ENCODE peak calls at places on chromosomes 11 and 22, in seven cellular contexts. V is T-helper 1 cell, C is glutamatergic neuron, L is lower leg skin, N is NCI-H1417, E is AG08395, B is NB4. S is an unnamed sample.

GRCh38 chr11:77113382-77114088 is 10.9 kb downstream of the OMP start:
- DNase-seq in V (no peak), C (peak), L (no peak), N (peak), E (peak), B (peak), S (no peak)

GRCh38 chr11:115869131-115869530 is 364.9 kb upstream of the CADM1 start:
- DNase-seq in V (no peak), C (no peak), L (no peak), N (no peak), E (no peak), B (no peak), S (no peak)

GRCh38 chr11:28318861-28319260 is 210.7 kb downstream of the METTL15 start:
- DNase-seq in V (no peak), C (no peak), L (no peak), N (no peak), E (no peak), B (no peak), S (no peak)

GRCh38 chr11:120219935-120220746 is 9.3 kb downstream of the OAF start:
- DNase-seq in V (no peak), C (no peak), L (no peak), N (no peak), E (no peak), B (peak), S (no peak)

GRCh38 chr11:64372802-64373597 is 14.0 kb downstream of the RPS6KA4 start:
- DNase-seq in V (no peak), C (no peak), L (no peak), N (peak), E (peak), B (peak), S (peak)

GRCh38 chr22:31566484-31566883 is 70.1 kb downstream of the SFI1 start:
- DNase-seq in V (no peak), C (no peak), L (no peak), N (no peak), E (no peak), B (no peak), S (no peak)

GRCh38 chr11:112610494-112610893 is 349.8 kb upstream of the PLET1 start:
- DNase-seq in V (no peak), C (no peak), L (no peak), N (no peak), E (no peak), B (no peak), S (no peak)

GRCh38 chr11:8100605-8101004 is 19.6 kb downstream of the TUB start:
- DNase-seq in V (no peak), C (no peak), L (no peak), N (no peak), E (no peak), B (no peak), S (no peak)

GRCh38 chr11:71423181-71423790 is 24.9 kb downstream of the DHCR7 start:
- DNase-seq in V (no peak), C (no peak), L (no peak), N (peak), E (no peak), B (no peak), S (no peak)

GRCh38 chr11:34427171-34427805 is 11.4 kb upstream of the CAT start:
- DNase-seq in V (no peak), C (no peak), L (no peak), N (no peak), E (peak), B (peak), S (no peak)

GRCh38 chr11:69453151-69453550 is 28.3 kb upstream of the LINC01488 start:
- DNase-seq in V (no peak), C (no peak), L (no peak), N (no peak), E (no peak), B (no peak), S (no peak)

GRCh38 chr11:15720460-15720859 is 605.7 kb downstream of the INSC start:
- DNase-seq in V (no peak), C (peak), L (no peak), N (no peak), E (no peak), B (no peak), S (no peak)

GRCh38 chr22:34111210-34111824 is 191.0 kb upstream of the LARGE1 start:
- DNase-seq in V (no peak), C (peak), L (peak), N (peak), E (peak), B (peak), S (peak)

GRCh38 chr11:48305923-48306322 is at the start of gene OR4S1:
- DNase-seq in V (no peak), C (no peak), L (no peak), N (no peak), E (no peak), B (no peak), S (no peak)

GRCh38 chr22:50267591-50268390 is 2.4 kb downstream of the MAPK11 start:
- DNase-seq in V (peak), C (peak), L (no peak), N (no peak), E (peak), B (no peak), S (no peak)

GRCh38 chr11:131311746-131312145 is 58.7 kb upstream of the NTM start:
- DNase-seq in V (no peak), C (no peak), L (no peak), N (peak), E (no peak), B (no peak), S (no peak)

GRCh38 chr11:70574725-70575347 is 176.5 kb downstream of the CTTN start:
- DNase-seq in V (no peak), C (no peak), L (no peak), N (no peak), E (no peak), B (no peak), S (no peak)

GRCh38 chr11:44387825-44388224 is 77.9 kb upstream of the ALX4 start:
- DNase-seq in V (no peak), C (no peak), L (peak), N (no peak), E (no peak), B (no peak), S (no peak)

GRCh38 chr11:23041104-23041503 is 180.8 kb upstream of the CCDC179 start:
- DNase-seq in V (no peak), C (no peak), L (no peak), N (no peak), E (no peak), B (no peak), S (no peak)

GRCh38 chr11:103903621-103904323 is 132.7 kb upstream of the DDI1 start:
- DNase-seq in V (no peak), C (no peak), L (no peak), N (no peak), E (no peak), B (peak), S (no peak)

GRCh38 chr22:50576070-50576469 is 2.2 kb downstream of the CPT1B start:
- DNase-seq in V (no peak), C (peak), L (no peak), N (peak), E (peak), B (peak), S (no peak)

GRCh38 chr11:6438979-6439571 is 1.7 kb downstream of the HPX start:
- DNase-seq in V (no peak), C (peak), L (no peak), N (peak), E (peak), B (peak), S (peak)

GRCh38 chr11:73087730-73088129 is 54.4 kb downstream of the FCHSD2 start:
- DNase-seq in V (no peak), C (no peak), L (no peak), N (no peak), E (no peak), B (peak), S (no peak)

GRCh38 chr22:23075050-23075449 is 4.7 kb downstream of the GNAZ start:
- DNase-seq in V (no peak), C (no peak), L (no peak), N (no peak), E (no peak), B (no peak), S (no peak)

GRCh38 chr11:64786308-64786707 is 8.0 kb upstream of the SF1 start:
- DNase-seq in V (no peak), C (no peak), L (peak), N (no peak), E (no peak), B (no peak), S (no peak)

GRCh38 chr22:24982301-24983056 is 30.0 kb downstream of the KIAA1671 start:
- DNase-seq in V (no peak), C (no peak), L (no peak), N (no peak), E (no peak), B (no peak), S (no peak)

GRCh38 chr11:67409781-67410368 is 5.6 kb upstream of the CARNS1 start:
- DNase-seq in V (no peak), C (no peak), L (no peak), N (peak), E (no peak), B (peak), S (no peak)

S was measured in ecto neural progenitor cell.